ENCODE peak calls at places on chromosome 2, in ten cellular contexts. One of them, this sample, is unnamed.
A peak's percentile ranks its signal among the peaks of the same experiment; 100 is the strongest.

GRCh38 chr2:68225119-68225632 is 27.2 kb downstream of the PPP3R1 start:
- DNase-seq in stomach: peak; percentile 31
- DNase-seq in heart right ventricle: no peak
- DNase-seq in hepatocyte: peak; percentile 48
- DNase-seq in CD4-positive, CD25-positive, alpha-beta regulatory T cell: no peak
- DNase-seq in uterus: no peak
- DNase-seq in dorsolateral prefrontal cortex: no peak
- DNase-seq in neural progenitor cell: peak; percentile 59
- DNase-seq in astrocyte: no peak
- DNase-seq in kidney: no peak
- DNase-seq in this sample: no peak

GRCh38 chr2:27870724-27871123 is 19.5 kb downstream of the RBKS start:
- DNase-seq in kidney: no peak
- DNase-seq in CD4-positive, CD25-positive, alpha-beta regulatory T cell: no peak
- DNase-seq in astrocyte: no peak
- DNase-seq in stomach: no peak
- DNase-seq in neural progenitor cell: no peak
- DNase-seq in dorsolateral prefrontal cortex: no peak
- DNase-seq in heart right ventricle: no peak
- DNase-seq in hepatocyte: no peak
- DNase-seq in uterus: no peak
- DNase-seq in this sample: no peak

GRCh38 chr2:183408562-183408961 is 284.3 kb downstream of the NUP35 start:
- DNase-seq in heart right ventricle: no peak
- DNase-seq in neural progenitor cell: no peak
- DNase-seq in stomach: no peak
- DNase-seq in dorsolateral prefrontal cortex: no peak
- DNase-seq in hepatocyte: no peak
- DNase-seq in astrocyte: no peak
- DNase-seq in uterus: no peak
- DNase-seq in CD4-positive, CD25-positive, alpha-beta regulatory T cell: no peak
- DNase-seq in kidney: no peak
- DNase-seq in this sample: no peak

GRCh38 chr2:192159215-192159614 is 35.5 kb downstream of the TMEFF2 start:
- DNase-seq in astrocyte: peak; percentile 14
- DNase-seq in uterus: no peak
- DNase-seq in stomach: no peak
- DNase-seq in dorsolateral prefrontal cortex: no peak
- DNase-seq in hepatocyte: no peak
- DNase-seq in neural progenitor cell: no peak
- DNase-seq in heart right ventricle: no peak
- DNase-seq in CD4-positive, CD25-positive, alpha-beta regulatory T cell: no peak
- DNase-seq in kidney: no peak
- DNase-seq in this sample: no peak

GRCh38 chr2:128427356-128427755 is 108.7 kb upstream of the HS6ST1 start:
- DNase-seq in uterus: no peak
- DNase-seq in dorsolateral prefrontal cortex: no peak
- DNase-seq in astrocyte: no peak
- DNase-seq in heart right ventricle: no peak
- DNase-seq in stomach: no peak
- DNase-seq in hepatocyte: no peak
- DNase-seq in CD4-positive, CD25-positive, alpha-beta regulatory T cell: no peak
- DNase-seq in neural progenitor cell: no peak
- DNase-seq in kidney: peak; percentile 29
- DNase-seq in this sample: peak; percentile 4

GRCh38 chr2:65576861-65577601 is 144.6 kb upstream of the SPRED2 start:
- DNase-seq in neural progenitor cell: no peak
- DNase-seq in heart right ventricle: no peak
- DNase-seq in uterus: no peak
- DNase-seq in dorsolateral prefrontal cortex: no peak
- DNase-seq in kidney: no peak
- DNase-seq in stomach: no peak
- DNase-seq in astrocyte: peak; percentile 95
- DNase-seq in CD4-positive, CD25-positive, alpha-beta regulatory T cell: no peak
- DNase-seq in hepatocyte: peak; percentile 73
- DNase-seq in this sample: no peak

GRCh38 chr2:191296083-191297006 is 51.1 kb downstream of the MYO1B start:
- DNase-seq in hepatocyte: no peak
- DNase-seq in astrocyte: no peak
- DNase-seq in heart right ventricle: no peak
- DNase-seq in dorsolateral prefrontal cortex: no peak
- DNase-seq in stomach: no peak
- DNase-seq in uterus: no peak
- DNase-seq in neural progenitor cell: no peak
- DNase-seq in CD4-positive, CD25-positive, alpha-beta regulatory T cell: no peak
- DNase-seq in kidney: no peak
- DNase-seq in this sample: no peak

GRCh38 chr2:61277756-61278155 is 115.8 kb downstream of the C2orf74 start:
- DNase-seq in uterus: no peak
- DNase-seq in heart right ventricle: no peak
- DNase-seq in astrocyte: no peak
- DNase-seq in kidney: no peak
- DNase-seq in neural progenitor cell: no peak
- DNase-seq in dorsolateral prefrontal cortex: no peak
- DNase-seq in hepatocyte: no peak
- DNase-seq in CD4-positive, CD25-positive, alpha-beta regulatory T cell: no peak
- DNase-seq in stomach: no peak
- DNase-seq in this sample: no peak

GRCh38 chr2:130755234-130756040 is at the start of gene AMER3:
- DNase-seq in stomach: no peak
- DNase-seq in kidney: peak; percentile 65
- DNase-seq in dorsolateral prefrontal cortex: peak; percentile 52
- DNase-seq in astrocyte: no peak
- DNase-seq in hepatocyte: peak; percentile 73
- DNase-seq in neural progenitor cell: peak; percentile 72
- DNase-seq in CD4-positive, CD25-positive, alpha-beta regulatory T cell: no peak
- DNase-seq in uterus: no peak
- DNase-seq in heart right ventricle: no peak
- DNase-seq in this sample: no peak
- H3K4me3 ChIP-seq in stomach: peak within 1 kb of the TSS; percentile 42
- H3K4me3 ChIP-seq in kidney: no peak within 1 kb of the TSS
- H3K4me3 ChIP-seq in dorsolateral prefrontal cortex: peak within 1 kb of the TSS; percentile 72
- H3K4me3 ChIP-seq in astrocyte: no peak within 1 kb of the TSS
- H3K4me3 ChIP-seq in hepatocyte: peak within 1 kb of the TSS; percentile 42
- H3K4me3 ChIP-seq in neural progenitor cell: peak within 1 kb of the TSS; percentile 90
- H3K4me3 ChIP-seq in CD4-positive, CD25-positive, alpha-beta regulatory T cell: no peak within 1 kb of the TSS
- H3K4me3 ChIP-seq in uterus: no peak within 1 kb of the TSS
- H3K4me3 ChIP-seq in heart right ventricle: peak within 1 kb of the TSS; percentile 33
- H3K4me3 ChIP-seq in this sample: no peak within 1 kb of the TSS

GRCh38 chr2:202909394-202910192 is 1.9 kb downstream of the WDR12 start:
- DNase-seq in uterus: no peak
- DNase-seq in hepatocyte: no peak
- DNase-seq in heart right ventricle: no peak
- DNase-seq in dorsolateral prefrontal cortex: no peak
- DNase-seq in neural progenitor cell: no peak
- DNase-seq in CD4-positive, CD25-positive, alpha-beta regulatory T cell: no peak
- DNase-seq in stomach: no peak
- DNase-seq in kidney: no peak
- DNase-seq in astrocyte: no peak
- DNase-seq in this sample: no peak

GRCh38 chr2:202908186-202908585 is 3.3 kb downstream of the WDR12 start:
- DNase-seq in astrocyte: no peak
- DNase-seq in hepatocyte: no peak
- DNase-seq in neural progenitor cell: no peak
- DNase-seq in stomach: no peak
- DNase-seq in dorsolateral prefrontal cortex: no peak
- DNase-seq in heart right ventricle: no peak
- DNase-seq in CD4-positive, CD25-positive, alpha-beta regulatory T cell: no peak
- DNase-seq in kidney: no peak
- DNase-seq in uterus: no peak
- DNase-seq in this sample: no peak

GRCh38 chr2:202911513-202912341 is at the start of the genes CARF and WDR12:
- DNase-seq in heart right ventricle: peak; percentile 91
- DNase-seq in kidney: peak; percentile 96
- DNase-seq in stomach: peak; percentile 95
- DNase-seq in uterus: peak; percentile 92
- DNase-seq in CD4-positive, CD25-positive, alpha-beta regulatory T cell: peak; percentile 83
- DNase-seq in neural progenitor cell: peak; percentile 97
- DNase-seq in hepatocyte: peak; percentile 96
- DNase-seq in dorsolateral prefrontal cortex: peak; percentile 94
- DNase-seq in astrocyte: peak; percentile 92
- DNase-seq in this sample: peak; percentile 95

GRCh38 chr2:202910687-202911086 is 786 bp downstream of the WDR12 start:
- DNase-seq in dorsolateral prefrontal cortex: no peak
- DNase-seq in CD4-positive, CD25-positive, alpha-beta regulatory T cell: no peak
- DNase-seq in hepatocyte: no peak
- DNase-seq in stomach: no peak
- DNase-seq in neural progenitor cell: no peak
- DNase-seq in uterus: no peak
- DNase-seq in kidney: no peak
- DNase-seq in astrocyte: no peak
- DNase-seq in heart right ventricle: no peak
- DNase-seq in this sample: no peak

GRCh38 chr2:202911203-202911512 is 315 bp downstream of the WDR12 start:
- DNase-seq in stomach: no peak
- DNase-seq in uterus: no peak
- DNase-seq in dorsolateral prefrontal cortex: no peak
- DNase-seq in heart right ventricle: no peak
- DNase-seq in astrocyte: no peak
- DNase-seq in kidney: no peak
- DNase-seq in CD4-positive, CD25-positive, alpha-beta regulatory T cell: no peak
- DNase-seq in neural progenitor cell: no peak
- DNase-seq in hepatocyte: no peak
- DNase-seq in this sample: no peak
- H3K27ac ChIP-seq in stomach: peak overlapping the region; percentile 93
- H3K27ac ChIP-seq in uterus: peak overlapping the region; percentile 90
- H3K27ac ChIP-seq in dorsolateral prefrontal cortex: peak overlapping the region; percentile 87
- H3K27ac ChIP-seq in heart right ventricle: no peak overlapping the region
- H3K27ac ChIP-seq in astrocyte: peak overlapping the region; percentile 95
- H3K27ac ChIP-seq in kidney: peak overlapping the region; percentile 94
- H3K27ac ChIP-seq in CD4-positive, CD25-positive, alpha-beta regulatory T cell: peak overlapping the region; percentile 85
- H3K27ac ChIP-seq in neural progenitor cell: peak overlapping the region; percentile 84
- H3K27ac ChIP-seq in hepatocyte: peak overlapping the region; percentile 91
- H3K27ac ChIP-seq in this sample: peak overlapping the region; percentile 90

GRCh38 chr2:99998981-99999380 is 143.4 kb downstream of the AFF3 start:
- DNase-seq in CD4-positive, CD25-positive, alpha-beta regulatory T cell: no peak
- DNase-seq in neural progenitor cell: no peak
- DNase-seq in uterus: no peak
- DNase-seq in dorsolateral prefrontal cortex: no peak
- DNase-seq in astrocyte: no peak
- DNase-seq in kidney: no peak
- DNase-seq in hepatocyte: peak; percentile 20
- DNase-seq in heart right ventricle: no peak
- DNase-seq in stomach: no peak
- DNase-seq in this sample: no peak
- H3K4me3 ChIP-seq in CD4-positive, CD25-positive, alpha-beta regulatory T cell: no peak overlapping the region
- H3K4me3 ChIP-seq in neural progenitor cell: no peak overlapping the region
- H3K4me3 ChIP-seq in uterus: no peak overlapping the region
- H3K4me3 ChIP-seq in dorsolateral prefrontal cortex: no peak overlapping the region
- H3K4me3 ChIP-seq in astrocyte: no peak overlapping the region
- H3K4me3 ChIP-seq in kidney: no peak overlapping the region
- H3K4me3 ChIP-seq in hepatocyte: no peak overlapping the region
- H3K4me3 ChIP-seq in heart right ventricle: no peak overlapping the region
- H3K4me3 ChIP-seq in stomach: no peak overlapping the region
- H3K4me3 ChIP-seq in this sample: no peak overlapping the region

GRCh38 chr2:46062637-46063412 is 234.4 kb upstream of the EPAS1 start:
- DNase-seq in stomach: peak; percentile 85
- DNase-seq in neural progenitor cell: peak; percentile 85
- DNase-seq in astrocyte: peak; percentile 65
- DNase-seq in uterus: peak; percentile 78
- DNase-seq in kidney: no peak
- DNase-seq in heart right ventricle: peak; percentile 53
- DNase-seq in dorsolateral prefrontal cortex: peak; percentile 78
- DNase-seq in CD4-positive, CD25-positive, alpha-beta regulatory T cell: peak; percentile 39
- DNase-seq in hepatocyte: peak; percentile 90
- DNase-seq in this sample: no peak
- H3K27ac ChIP-seq in stomach: no peak overlapping the region
- H3K27ac ChIP-seq in neural progenitor cell: no peak overlapping the region
- H3K27ac ChIP-seq in astrocyte: no peak overlapping the region
- H3K27ac ChIP-seq in uterus: peak overlapping the region; percentile 17
- H3K27ac ChIP-seq in kidney: peak overlapping the region; percentile 65
- H3K27ac ChIP-seq in heart right ventricle: no peak overlapping the region
- H3K27ac ChIP-seq in dorsolateral prefrontal cortex: peak overlapping the region; percentile 14
- H3K27ac ChIP-seq in CD4-positive, CD25-positive, alpha-beta regulatory T cell: no peak overlapping the region
- H3K27ac ChIP-seq in hepatocyte: no peak overlapping the region
- H3K27ac ChIP-seq in this sample: peak overlapping the region; percentile 57

GRCh38 chr2:236568922-236569592 is 568 bp upstream of the ACKR3 start:
- DNase-seq in heart right ventricle: no peak
- DNase-seq in astrocyte: no peak
- DNase-seq in dorsolateral prefrontal cortex: no peak
- DNase-seq in kidney: no peak
- DNase-seq in hepatocyte: no peak
- DNase-seq in uterus: no peak
- DNase-seq in CD4-positive, CD25-positive, alpha-beta regulatory T cell: no peak
- DNase-seq in stomach: no peak
- DNase-seq in neural progenitor cell: no peak
- DNase-seq in this sample: no peak

GRCh38 chr2:236570081-236570979 is 705 bp downstream of the ACKR3 start:
- DNase-seq in stomach: no peak
- DNase-seq in heart right ventricle: no peak
- DNase-seq in kidney: no peak
- DNase-seq in astrocyte: no peak
- DNase-seq in dorsolateral prefrontal cortex: no peak
- DNase-seq in CD4-positive, CD25-positive, alpha-beta regulatory T cell: no peak
- DNase-seq in hepatocyte: no peak
- DNase-seq in uterus: no peak
- DNase-seq in neural progenitor cell: peak; percentile 43
- DNase-seq in this sample: no peak

GRCh38 chr2:236569593-236569973 is at the start of gene ACKR3:
- DNase-seq in uterus: peak; percentile 63
- DNase-seq in CD4-positive, CD25-positive, alpha-beta regulatory T cell: peak; percentile 42
- DNase-seq in dorsolateral prefrontal cortex: peak; percentile 78
- DNase-seq in hepatocyte: peak; percentile 91
- DNase-seq in stomach: peak; percentile 76
- DNase-seq in heart right ventricle: peak; percentile 75
- DNase-seq in neural progenitor cell: peak; percentile 87
- DNase-seq in kidney: peak; percentile 83
- DNase-seq in astrocyte: peak; percentile 88
- DNase-seq in this sample: peak; percentile 82

GRCh38 chr2:236566596-236566995 is 3.0 kb upstream of the ACKR3 start:
- DNase-seq in stomach: no peak
- DNase-seq in hepatocyte: no peak
- DNase-seq in astrocyte: no peak
- DNase-seq in heart right ventricle: no peak
- DNase-seq in CD4-positive, CD25-positive, alpha-beta regulatory T cell: no peak
- DNase-seq in kidney: no peak
- DNase-seq in uterus: no peak
- DNase-seq in dorsolateral prefrontal cortex: no peak
- DNase-seq in neural progenitor cell: no peak
- DNase-seq in this sample: no peak

GRCh38 chr2:236568068-236568921 is 1.3 kb upstream of the ACKR3 start:
- DNase-seq in dorsolateral prefrontal cortex: peak; percentile 40
- DNase-seq in hepatocyte: peak; percentile 78
- DNase-seq in astrocyte: no peak
- DNase-seq in uterus: peak; percentile 49
- DNase-seq in CD4-positive, CD25-positive, alpha-beta regulatory T cell: no peak
- DNase-seq in neural progenitor cell: peak; percentile 51
- DNase-seq in heart right ventricle: peak; percentile 71
- DNase-seq in kidney: peak; percentile 84
- DNase-seq in stomach: peak; percentile 50
- DNase-seq in this sample: peak; percentile 87
- H3K4me3 ChIP-seq in dorsolateral prefrontal cortex: peak overlapping the region; percentile 65
- H3K4me3 ChIP-seq in hepatocyte: peak overlapping the region; percentile 30
- H3K4me3 ChIP-seq in astrocyte: peak overlapping the region; percentile 51
- H3K4me3 ChIP-seq in uterus: peak overlapping the region; percentile 53
- H3K4me3 ChIP-seq in CD4-positive, CD25-positive, alpha-beta regulatory T cell: peak overlapping the region; percentile 68
- H3K4me3 ChIP-seq in neural progenitor cell: peak overlapping the region; percentile 29
- H3K4me3 ChIP-seq in heart right ventricle: peak overlapping the region; percentile 64
- H3K4me3 ChIP-seq in kidney: peak overlapping the region; percentile 47
- H3K4me3 ChIP-seq in stomach: peak overlapping the region; percentile 41
- H3K4me3 ChIP-seq in this sample: peak overlapping the region; percentile 44